ENCODE peak calls at places on chromosome 9, in four cellular contexts. Y is aorta, C is activated T-cell treated with anti-CD3 and anti-CD28 coated beads for 1 hour, U is T-helper 2 cell. L is an unnamed sample.

GRCh38 chr9:16150938-16151650 is 598.3 kb downstream of the CCDC171 start:
- DNase-seq in U (no peak), Y (no peak), C (no peak), L (no peak)

GRCh38 chr9:131635285-131635684 is 90.0 kb downstream of the PRRT1B start:
- DNase-seq in Y (peak), C (peak), U (peak), L (peak)

GRCh38 chr9:127955294-127956015 is 17.8 kb upstream of the DPM2 start:
- DNase-seq in U (peak), C (peak), Y (no peak), L (peak)

GRCh38 chr9:128899566-128900322 is 17.8 kb downstream of the LRRC8A start:
- DNase-seq in Y (no peak), U (no peak), C (no peak), L (no peak)

GRCh38 chr9:21709464-21710058 is 92.9 kb upstream of the MTAP start:
- DNase-seq in C (peak), Y (no peak), U (peak), L (no peak)

GRCh38 chr9:136292591-136293448 is 11.1 kb downstream of the CCDC187 start:
- DNase-seq in U (no peak), Y (no peak), C (no peak), L (no peak)

GRCh38 chr9:83474631-83475030 is 63.6 kb downstream of the FRMD3 start:
- DNase-seq in C (no peak), Y (no peak), U (no peak), L (no peak)

GRCh38 chr9:86563350-86563749 is 209.1 kb upstream of the TUT7 start:
- DNase-seq in C (no peak), Y (no peak), U (no peak), L (no peak)

GRCh38 chr9:76218868-76219462 is 175.3 kb downstream of the RFK start:
- DNase-seq in C (no peak), U (no peak), Y (no peak), L (no peak)

GRCh38 chr9:111622626-111623025 is 8.5 kb upstream of the DNAJC25 start:
- DNase-seq in U (no peak), Y (peak), C (no peak), L (no peak)

GRCh38 chr9:105425817-105426433 is 21.9 kb upstream of the FSD1L start:
- DNase-seq in U (no peak), C (no peak), Y (no peak), L (no peak)

GRCh38 chr9:68983008-68983411 is 30.9 kb downstream of the PRKACG start:
- DNase-seq in C (no peak), Y (no peak), U (no peak), L (no peak)

GRCh38 chr9:76603448-76603895 is 144.5 kb downstream of the GCNT1 start:
- DNase-seq in C (no peak), Y (no peak), U (no peak), L (no peak)

GRCh38 chr9:131609116-131609830 is 64.0 kb downstream of the PRRT1B start:
- DNase-seq in C (no peak), U (no peak), Y (no peak), L (peak)

GRCh38 chr9:123364241-123364824 is 8.3 kb downstream of the CRB2 start:
- DNase-seq in Y (no peak), U (no peak), C (no peak), L (no peak)

GRCh38 chr9:136538599-136539426 is 7.0 kb downstream of the NOTCH1 start:
- DNase-seq in U (peak), Y (no peak), C (peak), L (no peak)

GRCh38 chr9:3238241-3238640 is 287.6 kb downstream of the RFX3 start:
- DNase-seq in C (no peak), Y (no peak), U (no peak), L (no peak)

GRCh38 chr9:34991833-34992375 is 2.4 kb downstream of the DNAJB5 start:
- DNase-seq in C (no peak), U (no peak), Y (no peak), L (peak)

GRCh38 chr9:91948423-91949292 is 1.4 kb downstream of the ROR2 start:
- DNase-seq in Y (peak), U (no peak), C (no peak), L (peak)

GRCh38 chr9:25964239-25964638 is 286.0 kb upstream of the TUSC1 start:
- DNase-seq in U (no peak), Y (no peak), C (no peak), L (no peak)

GRCh38 chr9:5799314-5799713 is 33.6 kb downstream of the ERMP1 start:
- DNase-seq in C (no peak), Y (no peak), U (no peak), L (no peak)

GRCh38 chr9:109469646-109470358 is 28.3 kb downstream of the PTPN3 start:
- DNase-seq in U (peak), C (peak), Y (peak), L (peak)

GRCh38 chr9:134373269-134373668 is 47.0 kb downstream of the RXRA start:
- DNase-seq in U (no peak), C (no peak), Y (no peak), L (no peak)

GRCh38 chr9:81351166-81351565 is 338.2 kb downstream of the TLE1 start:
- DNase-seq in Y (no peak), C (no peak), U (no peak), L (no peak)

GRCh38 chr9:129617167-129617566 is 3.7 kb downstream of the C9orf50 start:
- DNase-seq in C (no peak), Y (no peak), U (no peak), L (no peak)

GRCh38 chr9:108468364-108468763 is 387.4 kb downstream of the ACTL7B start:
- DNase-seq in Y (no peak), U (no peak), C (no peak), L (no peak)

GRCh38 chr9:137085918-137086530 is 761 bp upstream of the MAN1B1 start:
- DNase-seq in C (no peak), Y (peak), U (no peak), L (no peak)

GRCh38 chr9:134891713-134892112 is 11.1 kb downstream of the FCN2 start:
- DNase-seq in C (no peak), U (no peak), Y (no peak), L (no peak)

GRCh38 chr9:97398999-97399758 is 12.7 kb upstream of the TDRD7 start:
- DNase-seq in Y (peak), C (peak), U (peak), L (no peak)

GRCh38 chr9:106655966-106656365 is 207.0 kb upstream of the ZNF462 start:
- DNase-seq in Y (no peak), U (no peak), C (no peak), L (no peak)

GRCh38 chr9:14238518-14238917 is 75.4 kb downstream of the NFIB start:
- DNase-seq in C (no peak), U (no peak), Y (no peak), L (no peak)

GRCh38 chr9:95876595-95876994 is 1.1 kb downstream of the ERCC6L2 start:
- DNase-seq in Y (no peak), U (no peak), C (no peak), L (no peak)

GRCh38 chr9:80062581-80062980 is 490.8 kb downstream of the TLE4 start:
- DNase-seq in U (no peak), C (no peak), Y (no peak), L (no peak)

GRCh38 chr9:117407436-117408022 is 7.3 kb downstream of the ASTN2 start:
- DNase-seq in C (no peak), Y (no peak), U (no peak), L (no peak)

GRCh38 chr9:81473708-81474107 is 215.6 kb downstream of the TLE1 start:
- DNase-seq in U (no peak), C (no peak), Y (no peak), L (no peak)

GRCh38 chr9:135609366-135609955 is 29.9 kb downstream of the GLT6D1 start:
- DNase-seq in U (no peak), Y (no peak), C (no peak), L (peak)

L was measured in sigmoid colon.